ENCODE peak calls at places on chromosomes 11 and 22, in nine cellular contexts. T, J, U, W, M, O, K, B and N are unnamed samples.

GRCh38 chr11:44766112-44766971 is 39.6 kb downstream of the TSPAN18 start:
- DNase-seq in M (no peak), T (peak), U (no peak), B (peak), W (peak), O (no peak), J (no peak), K (no peak), N (peak)

GRCh38 chr22:18966748-18967147 is 30.7 kb upstream of the PRODH start:
- DNase-seq in U (no peak), O (no peak), K (no peak), B (no peak), M (no peak), T (peak), W (no peak), J (no peak), N (no peak)

GRCh38 chr22:38531251-38531956 is 25.3 kb upstream of the DDX17 start:
- DNase-seq in K (no peak), T (no peak), J (peak), U (no peak), W (no peak), M (no peak), B (no peak), O (no peak), N (no peak)

GRCh38 chr11:19367051-19367709 is 126.4 kb upstream of the E2F8 start:
- DNase-seq in K (no peak), U (peak), W (no peak), J (no peak), O (no peak), T (no peak), M (no peak), B (no peak), N (no peak)

GRCh38 chr11:126630488-126630887 is 275.0 kb downstream of the ST3GAL4 start:
- DNase-seq in T (no peak), K (no peak), O (no peak), W (no peak), M (no peak), B (no peak), J (no peak), U (no peak), N (no peak)

GRCh38 chr11:17852246-17852645 is 117.7 kb downstream of the KCNC1 start:
- DNase-seq in B (no peak), M (no peak), W (no peak), T (no peak), O (no peak), K (no peak), J (no peak), U (no peak), N (no peak)

GRCh38 chr11:130499828-130500227 is 51.4 kb downstream of the ADAMTS15 start:
- DNase-seq in W (no peak), T (no peak), M (no peak), B (no peak), O (no peak), K (no peak), J (no peak), U (no peak), N (no peak)

GRCh38 chr11:130020323-130020722 is 17.7 kb upstream of the PRDM10 start:
- DNase-seq in K (no peak), W (no peak), T (no peak), M (no peak), B (no peak), O (no peak), J (no peak), U (no peak), N (no peak)

GRCh38 chr11:76210920-76211851 is 4.9 kb upstream of the WNT11 start:
- DNase-seq in W (no peak), M (no peak), K (no peak), O (peak), B (no peak), U (no peak), T (no peak), J (no peak), N (no peak)

GRCh38 chr22:23895599-23896144 is 1.5 kb downstream of the MIF start:
- DNase-seq in O (no peak), M (no peak), T (no peak), U (no peak), B (no peak), W (no peak), K (no peak), J (no peak), N (no peak)
- TF ChIP-seq POLR2A in O (no peak), M (no peak), T (no peak), U (no peak), B (no peak), W (no peak), K (no peak), J (no peak), N (no peak)

GRCh38 chr11:61904539-61905048 is 12.8 kb downstream of the RAB3IL1 start:
- DNase-seq in W (no peak), J (no peak), K (no peak), T (peak), O (no peak), B (no peak), M (no peak), U (no peak), N (no peak)
- TF ChIP-seq POLR2A in W (no peak), J (no peak), K (no peak), T (no peak), O (no peak), B (no peak), M (no peak), U (no peak), N (no peak)

GRCh38 chr11:30346068-30346688 is 23.3 kb downstream of the ARL14EP start:
- DNase-seq in T (no peak), U (no peak), B (no peak), W (no peak), J (peak), M (peak), O (no peak), K (no peak), N (no peak)
- TF ChIP-seq POLR2A in T (no peak), U (no peak), B (no peak), W (no peak), J (no peak), M (no peak), O (no peak), K (no peak), N (no peak)

DNA sequence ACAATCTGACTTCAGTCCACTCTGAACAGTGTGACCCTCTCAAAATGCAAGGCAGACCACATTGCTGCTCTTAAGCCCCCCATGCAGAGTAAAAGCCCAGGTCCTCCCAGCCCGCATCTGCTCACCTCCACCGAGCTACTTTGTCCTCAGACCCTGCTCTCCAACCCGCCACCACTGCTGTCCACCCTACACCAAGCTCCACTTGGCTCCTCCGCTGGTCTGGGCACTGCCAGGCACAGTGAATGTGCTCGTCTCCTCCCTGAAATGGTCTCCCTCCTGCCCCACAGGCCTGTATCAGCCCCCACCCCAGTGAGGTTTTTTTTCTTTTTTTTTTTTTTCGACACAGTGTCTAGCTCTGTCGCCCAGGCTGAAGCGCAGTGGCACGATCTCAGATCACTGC is 67.4 kb upstream of the ARFGAP3 start:
- DNase-seq in M (no peak), J (no peak), U (no peak), W (no peak), T (no peak), K (no peak), B (no peak), O (no peak), N (no peak)
- TF ChIP-seq POLR2A in M (no peak), J (no peak), U (no peak), W (no peak), T (no peak), K (no peak), B (no peak), O (no peak), N (no peak)

GRCh38 chr11:60841797-60842687 is at the start of gene CCDC86:
- DNase-seq in K (peak), U (peak), T (peak), O (peak), W (peak), M (peak), B (peak), J (peak), N (peak)
- TF ChIP-seq POLR2A in K (no peak), U (no peak), T (no peak), O (peak), W (no peak), M (peak), B (peak), J (peak), N (no peak)